ENCODE peak calls at places on chromosomes 11 and 22, in four cellular contexts. One of them, this sample, is unnamed.
A peak's percentile ranks its signal among the peaks of the same experiment; 100 is the strongest.

GRCh38 chr11:75585271-75585670 is 23.2 kb downstream of the SERPINH1 start:
- DNase-seq in fibroblast of the aortic adventitia: no peak
- DNase-seq in choroid plexus epithelial cell: no peak
- DNase-seq in mucosa of descending colon: no peak
- DNase-seq in this sample: no peak

GRCh38 chr22:22235564-22235963 is 9.0 kb upstream of the VPREB1 start:
- DNase-seq in mucosa of descending colon: no peak
- DNase-seq in choroid plexus epithelial cell: peak; percentile 42
- DNase-seq in fibroblast of the aortic adventitia: peak; percentile 33
- DNase-seq in this sample: peak; percentile 26

GRCh38 chr11:76763573-76764348 is 19.4 kb upstream of the TSKU start:
- DNase-seq in fibroblast of the aortic adventitia: peak; percentile 98
- DNase-seq in choroid plexus epithelial cell: peak; percentile 87
- DNase-seq in mucosa of descending colon: no peak
- DNase-seq in this sample: peak; percentile 91

GRCh38 chr11:76635991-76636520 is 34.5 kb downstream of the LRRC32 start:
- DNase-seq in choroid plexus epithelial cell: no peak
- DNase-seq in fibroblast of the aortic adventitia: no peak
- DNase-seq in mucosa of descending colon: no peak
- DNase-seq in this sample: no peak

GRCh38 chr11:94845622-94846021 is 77.5 kb downstream of the AMOTL1 start:
- DNase-seq in mucosa of descending colon: no peak
- DNase-seq in fibroblast of the aortic adventitia: no peak
- DNase-seq in choroid plexus epithelial cell: peak; percentile 67
- DNase-seq in this sample: no peak

GRCh38 chr11:1302461-1303073 is 6.9 kb downstream of the TOLLIP start:
- DNase-seq in mucosa of descending colon: no peak
- DNase-seq in choroid plexus epithelial cell: no peak
- DNase-seq in fibroblast of the aortic adventitia: no peak
- DNase-seq in this sample: no peak

GRCh38 chr11:12201016-12201985 is 90.9 kb downstream of the MICAL2 start:
- DNase-seq in choroid plexus epithelial cell: peak; percentile 80
- DNase-seq in mucosa of descending colon: no peak
- DNase-seq in fibroblast of the aortic adventitia: peak; percentile 98
- DNase-seq in this sample: peak; percentile 97

GRCh38 chr11:67372993-67373915 is at the start of gene CLCF1:
- DNase-seq in choroid plexus epithelial cell: peak; percentile 84
- DNase-seq in mucosa of descending colon: peak; percentile 90
- DNase-seq in fibroblast of the aortic adventitia: peak; percentile 90
- DNase-seq in this sample: peak; percentile 84

GRCh38 chr11:1703146-1703545 is 6.2 kb downstream of the KRTAP5-6 start:
- DNase-seq in choroid plexus epithelial cell: no peak
- DNase-seq in fibroblast of the aortic adventitia: no peak
- DNase-seq in mucosa of descending colon: no peak
- DNase-seq in this sample: no peak

GRCh38 chr11:5564259-5565019 is 16.1 kb upstream of the OR52H1 start:
- DNase-seq in fibroblast of the aortic adventitia: peak; percentile 19
- DNase-seq in choroid plexus epithelial cell: peak; percentile 26
- DNase-seq in mucosa of descending colon: no peak
- DNase-seq in this sample: peak; percentile 17

GRCh38 chr11:35135222-35135621 is 3.7 kb upstream of the CD44 start:
- DNase-seq in fibroblast of the aortic adventitia: peak; percentile 95
- DNase-seq in mucosa of descending colon: no peak
- DNase-seq in choroid plexus epithelial cell: no peak
- DNase-seq in this sample: peak; percentile 83

GRCh38 chr22:37018086-37018814 is 997 bp downstream of the TST start:
- DNase-seq in choroid plexus epithelial cell: no peak
- DNase-seq in mucosa of descending colon: no peak
- DNase-seq in fibroblast of the aortic adventitia: no peak
- DNase-seq in this sample: no peak

DNA sequence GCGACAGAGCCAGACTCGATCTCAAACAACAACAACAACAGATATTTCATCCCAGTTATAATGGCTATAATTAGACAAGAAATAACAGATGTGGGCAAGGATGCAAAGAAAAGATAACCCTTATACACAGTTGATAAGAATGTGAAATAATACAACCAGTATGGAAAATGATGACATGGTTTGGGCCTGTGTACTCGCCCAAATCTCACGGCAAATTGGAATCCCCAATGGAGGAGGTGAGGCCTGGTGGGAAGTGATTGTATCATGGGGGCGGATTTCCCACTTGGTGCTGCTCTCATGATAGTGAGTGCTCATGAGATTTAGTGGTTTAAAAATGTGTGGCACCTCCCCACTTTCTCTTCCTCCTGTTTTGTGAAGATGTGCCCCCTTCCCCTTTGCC is 104.1 kb downstream of the C11orf87 start:
- DNase-seq in fibroblast of the aortic adventitia: no peak
- DNase-seq in choroid plexus epithelial cell: no peak
- DNase-seq in mucosa of descending colon: no peak
- DNase-seq in this sample: no peak
- H3K4me3 ChIP-seq in fibroblast of the aortic adventitia: no peak overlapping the region
- H3K4me3 ChIP-seq in choroid plexus epithelial cell: no peak overlapping the region
- H3K4me3 ChIP-seq in mucosa of descending colon: no peak overlapping the region
- H3K4me3 ChIP-seq in this sample: no peak overlapping the region

GRCh38 chr11:79939111-79939510 is 498.3 kb upstream of the TENM4 start:
- DNase-seq in choroid plexus epithelial cell: no peak
- DNase-seq in fibroblast of the aortic adventitia: no peak
- DNase-seq in mucosa of descending colon: no peak
- DNase-seq in this sample: no peak
- TF ChIP-seq CTCF in choroid plexus epithelial cell: no peak
- TF ChIP-seq CTCF in fibroblast of the aortic adventitia: no peak
- TF ChIP-seq CTCF in mucosa of descending colon: no peak
- TF ChIP-seq CTCF in this sample: no peak

DNA sequence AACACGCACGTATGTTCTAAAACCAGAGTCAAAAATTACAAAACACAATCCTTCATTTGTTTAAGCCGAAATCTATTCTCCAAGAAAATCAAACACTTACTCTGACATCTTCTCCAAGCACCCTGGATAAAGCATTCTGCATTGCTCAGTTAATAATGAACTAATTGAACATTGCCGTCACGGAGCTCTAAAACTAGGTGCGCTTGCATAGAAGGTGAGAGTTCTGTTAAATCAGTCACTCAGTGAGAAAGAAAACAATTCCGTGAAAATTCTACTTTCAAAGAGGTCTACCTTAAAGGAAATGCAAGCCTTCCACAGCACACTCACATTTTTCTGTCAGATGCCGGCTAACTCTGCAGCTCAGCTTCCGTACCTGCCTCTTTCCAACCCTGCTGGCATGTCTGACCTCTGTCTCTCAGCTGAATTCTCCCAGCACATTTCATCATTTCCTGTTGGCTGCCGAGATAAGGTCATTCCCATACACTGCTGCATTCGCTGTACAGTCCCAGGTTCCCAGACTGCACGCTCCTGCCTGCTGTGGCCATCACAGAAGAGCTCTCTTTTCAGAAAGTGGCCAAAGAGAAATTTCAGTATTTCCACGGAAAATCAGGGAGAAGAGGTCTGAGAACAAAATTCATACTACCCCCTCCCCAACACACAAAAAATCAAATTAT is 55.3 kb downstream of the PACSIN2 start:
- DNase-seq in mucosa of descending colon: no peak
- DNase-seq in choroid plexus epithelial cell: peak; percentile 98
- DNase-seq in fibroblast of the aortic adventitia: peak; percentile 91
- DNase-seq in this sample: peak; percentile 95
- H3K4me3 ChIP-seq in mucosa of descending colon: no peak overlapping the region
- H3K4me3 ChIP-seq in choroid plexus epithelial cell: peak overlapping the region; percentile 40
- H3K4me3 ChIP-seq in fibroblast of the aortic adventitia: peak overlapping the region; percentile 27
- H3K4me3 ChIP-seq in this sample: peak overlapping the region; percentile 1

GRCh38 chr11:110573411-110573810 is 138.8 kb downstream of the ARHGAP20 start:
- DNase-seq in fibroblast of the aortic adventitia: no peak
- DNase-seq in mucosa of descending colon: no peak
- DNase-seq in choroid plexus epithelial cell: no peak
- DNase-seq in this sample: no peak
- TF ChIP-seq CTCF in fibroblast of the aortic adventitia: no peak
- TF ChIP-seq CTCF in mucosa of descending colon: no peak
- TF ChIP-seq CTCF in choroid plexus epithelial cell: no peak
- TF ChIP-seq CTCF in this sample: no peak

GRCh38 chr11:46916251-46916650 is 2.1 kb downstream of the LRP4 start:
- DNase-seq in mucosa of descending colon: no peak
- DNase-seq in choroid plexus epithelial cell: no peak
- DNase-seq in fibroblast of the aortic adventitia: no peak
- DNase-seq in this sample: no peak

GRCh38 chr11:46916669-46917108 is 1.7 kb downstream of the LRP4 start:
- DNase-seq in choroid plexus epithelial cell: peak; percentile 72
- DNase-seq in mucosa of descending colon: no peak
- DNase-seq in fibroblast of the aortic adventitia: peak; percentile 82
- DNase-seq in this sample: peak; percentile 80

GRCh38 chr11:46918778-46919513 is 596 bp upstream of the LRP4 start:
- DNase-seq in mucosa of descending colon: no peak
- DNase-seq in fibroblast of the aortic adventitia: no peak
- DNase-seq in choroid plexus epithelial cell: no peak
- DNase-seq in this sample: no peak

GRCh38 chr11:46917109-46918086 is 952 bp downstream of the LRP4 start:
- DNase-seq in fibroblast of the aortic adventitia: no peak
- DNase-seq in mucosa of descending colon: no peak
- DNase-seq in choroid plexus epithelial cell: no peak
- DNase-seq in this sample: no peak

GRCh38 chr11:46918087-46918751 is at the start of gene LRP4:
- DNase-seq in choroid plexus epithelial cell: no peak
- DNase-seq in fibroblast of the aortic adventitia: no peak
- DNase-seq in mucosa of descending colon: no peak
- DNase-seq in this sample: no peak
- H3K4me3 ChIP-seq in choroid plexus epithelial cell: peak within 1 kb of the TSS; percentile 56
- H3K4me3 ChIP-seq in fibroblast of the aortic adventitia: peak within 1 kb of the TSS; percentile 71
- H3K4me3 ChIP-seq in mucosa of descending colon: peak within 1 kb of the TSS; percentile 33
- H3K4me3 ChIP-seq in this sample: peak within 1 kb of the TSS; percentile 55

DNA sequence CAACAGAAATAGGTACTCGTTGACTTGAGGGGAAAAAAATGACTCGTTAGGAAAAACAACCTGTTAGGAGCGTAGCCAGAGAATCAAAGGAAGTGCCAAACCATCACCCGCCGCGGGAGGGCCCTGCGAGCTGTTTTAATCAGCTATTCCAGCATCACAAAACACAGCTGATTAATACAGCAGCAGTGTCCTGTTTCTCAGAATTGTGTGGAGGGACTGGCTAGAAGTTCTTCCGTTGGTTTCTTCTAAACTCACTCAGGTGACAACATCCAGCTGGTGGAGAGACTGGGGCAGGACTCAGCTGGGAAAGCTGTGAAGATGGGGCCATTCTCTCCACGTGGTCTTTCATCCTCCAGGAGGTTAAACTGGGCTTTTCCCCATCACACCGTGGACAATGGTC is 28.0 kb downstream of the HSPA8 start:
- DNase-seq in fibroblast of the aortic adventitia: no peak
- DNase-seq in mucosa of descending colon: no peak
- DNase-seq in choroid plexus epithelial cell: no peak
- DNase-seq in this sample: peak; percentile 44
- TF ChIP-seq CTCF in fibroblast of the aortic adventitia: no peak
- TF ChIP-seq CTCF in mucosa of descending colon: no peak
- TF ChIP-seq CTCF in choroid plexus epithelial cell: peak; percentile 35
- TF ChIP-seq CTCF in this sample: peak; percentile 55

GRCh38 chr11:18394928-18395734 is 768 bp downstream of the LDHA start:
- DNase-seq in fibroblast of the aortic adventitia: no peak
- DNase-seq in choroid plexus epithelial cell: peak; percentile 31
- DNase-seq in mucosa of descending colon: peak; percentile 65
- DNase-seq in this sample: peak; percentile 20
- H3K4me3 ChIP-seq in fibroblast of the aortic adventitia: peak overlapping the region; percentile 98
- H3K4me3 ChIP-seq in choroid plexus epithelial cell: peak overlapping the region; percentile 65
- H3K4me3 ChIP-seq in mucosa of descending colon: peak overlapping the region; percentile 83
- H3K4me3 ChIP-seq in this sample: peak overlapping the region; percentile 84

DNA sequence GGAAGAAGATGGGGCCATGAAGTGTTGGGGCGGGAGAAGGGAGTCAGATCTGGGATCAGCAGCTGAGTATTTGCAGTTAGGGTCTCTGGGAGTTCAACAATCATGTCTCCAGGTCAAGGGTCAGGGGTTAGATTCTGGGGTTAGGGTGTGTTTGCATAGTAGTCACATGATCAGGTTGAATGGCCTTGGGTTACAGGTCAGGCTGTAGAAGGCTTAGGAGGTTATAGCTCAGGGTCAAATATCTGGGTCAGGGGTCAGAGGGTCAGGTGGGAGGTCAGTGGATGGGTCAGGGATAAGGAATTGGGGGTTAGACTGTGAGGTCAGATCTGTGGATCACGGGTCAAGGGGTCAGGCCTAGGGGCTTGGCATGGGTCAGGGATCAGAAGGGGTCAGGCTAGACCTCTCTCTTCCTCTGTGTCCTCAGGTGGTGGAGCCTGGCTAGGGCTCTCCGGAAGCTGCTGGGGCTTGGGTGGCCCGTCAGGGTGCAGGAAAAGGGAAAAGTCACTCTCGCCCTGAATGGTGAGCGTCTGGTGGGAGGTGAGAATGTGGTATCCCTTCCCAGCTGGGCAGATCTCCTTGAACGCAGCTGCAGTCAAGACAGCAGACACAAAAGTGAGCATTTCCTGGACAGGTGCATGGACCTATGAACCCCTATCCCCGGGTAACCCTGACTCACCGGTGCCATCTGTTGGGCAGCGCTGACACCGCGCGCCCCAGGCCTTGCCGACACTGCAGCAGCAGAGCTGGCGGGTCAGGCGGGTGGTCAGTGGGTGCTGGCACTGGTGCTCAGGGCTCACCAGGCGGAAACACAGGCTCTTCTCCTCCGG is 6.4 kb downstream of the LTBP3 start:
- DNase-seq in choroid plexus epithelial cell: no peak
- DNase-seq in fibroblast of the aortic adventitia: no peak
- DNase-seq in mucosa of descending colon: peak; percentile 87
- DNase-seq in this sample: peak; percentile 29
- TF ChIP-seq CTCF in choroid plexus epithelial cell: peak; percentile 48
- TF ChIP-seq CTCF in fibroblast of the aortic adventitia: peak; percentile 39
- TF ChIP-seq CTCF in mucosa of descending colon: peak; percentile 88
- TF ChIP-seq CTCF in this sample: peak; percentile 25